ENCODE peak calls at places on chromosomes 13 and 19, in seven cellular contexts. I, H, T, Q, V, L and X are unnamed samples.

GRCh38 chr13:58712191-58712590 is 1080.6 kb downstream of the PCDH17 start:
- DNase-seq in H (no peak), T (no peak), I (no peak), V (no peak), Q (peak; percentile 0), L (peak; percentile 54), X (no peak)

GRCh38 chr19:50548191-50549058 is 19.8 kb downstream of the LRRC4B start:
- DNase-seq in T (no peak), I (no peak), Q (no peak), H (no peak), L (no peak), V (no peak), X (no peak)

GRCh38 chr13:20383058-20383457 is 142.6 kb downstream of the CRYL1 start:
- DNase-seq in H (no peak), I (no peak), T (no peak), L (no peak), Q (no peak), V (no peak), X (no peak)

GRCh38 chr13:41365636-41366035 is 54.6 kb downstream of the NAA16 start:
- DNase-seq in L (no peak), I (no peak), Q (no peak), V (no peak), T (no peak), H (no peak), X (no peak)

GRCh38 chr13:28258401-28258800 is 120.1 kb downstream of the PAN3 start:
- DNase-seq in V (no peak), I (no peak), L (no peak), Q (no peak), H (no peak), T (no peak), X (no peak)

GRCh38 chr19:58558623-58559274 is 338 bp upstream of the UBE2M start:
- DNase-seq in L (peak; percentile 100), T (peak; percentile 99), I (peak; percentile 80), Q (peak; percentile 100), H (peak; percentile 99), V (peak; percentile 97), X (peak; percentile 100)

GRCh38 chr19:5407356-5407755 is 47.9 kb upstream of the ZNRF4 start:
- DNase-seq in H (no peak), V (no peak), I (peak; percentile 65), T (no peak), L (no peak), Q (peak; percentile 61), X (no peak)

GRCh38 chr13:100128373-100128772 is 39.5 kb downstream of the PCCA start:
- DNase-seq in H (no peak), L (no peak), V (no peak), I (no peak), T (no peak), Q (peak; percentile 12), X (no peak)

GRCh38 chr19:56765107-56765506 is 75.4 kb downstream of the PEG3 start:
- DNase-seq in V (peak; percentile 26), T (no peak), Q (no peak), H (no peak), I (no peak), L (no peak), X (peak; percentile 88)

GRCh38 chr19:46126086-46126485 is 1.6 kb upstream of the IGFL3 start:
- DNase-seq in Q (no peak), V (no peak), H (no peak), T (no peak), I (no peak), L (no peak), X (no peak)

GRCh38 chr13:43473437-43473836 is 313.3 kb downstream of the ENOX1 start:
- DNase-seq in H (no peak), T (no peak), I (no peak), L (no peak), V (no peak), Q (no peak), X (no peak)

GRCh38 chr13:39588384-39588783 is 14.6 kb downstream of the LHFPL6 start:
- DNase-seq in Q (no peak), H (no peak), T (no peak), V (no peak), I (no peak), L (no peak), X (no peak)

GRCh38 chr19:17393914-17394313 is at the start of gene CCDC194:
- DNase-seq in H (no peak), V (no peak), L (no peak), I (no peak), T (no peak), Q (no peak), X (peak; percentile 58)

GRCh38 chr13:92967923-92968322 is 258.7 kb upstream of the GPC6 start:
- DNase-seq in V (no peak), I (no peak), T (no peak), H (no peak), L (no peak), Q (peak; percentile 1), X (no peak)

GRCh38 chr13:50208826-50209335 is 193.6 kb downstream of the KCNRG start:
- DNase-seq in L (peak; percentile 51), V (peak; percentile 77), I (peak; percentile 53), H (no peak), Q (peak; percentile 54), T (peak; percentile 60), X (peak; percentile 9)

DNA sequence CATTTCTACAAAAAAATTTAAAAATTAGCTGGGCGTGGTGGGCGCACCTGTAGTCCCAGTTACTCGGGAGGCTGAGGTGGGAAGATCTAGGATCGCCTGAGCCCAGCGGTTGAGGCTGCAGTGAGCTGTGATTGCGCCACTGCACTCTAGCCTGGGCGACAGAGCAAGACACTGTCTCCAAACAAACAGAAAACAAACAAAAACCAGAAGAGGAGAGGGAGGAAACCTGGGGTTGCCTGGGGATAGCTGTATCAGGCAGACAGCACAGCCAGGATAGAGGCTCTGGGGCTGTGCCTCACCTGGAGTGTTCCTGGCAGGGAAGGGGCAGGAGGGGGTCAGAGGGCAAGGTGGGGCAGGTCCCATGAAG is 2.6 kb upstream of the POLR2E start:
- DNase-seq in H (no peak), I (no peak), L (no peak), T (no peak), Q (peak; percentile 68), V (peak; percentile 82), X (no peak)
- H3K4me1 ChIP-seq in H (peaks cover 64% of the 10 kb centered on the region), I (peaks cover 38% of the 10 kb centered on the region), L (peaks cover 4% of the 10 kb centered on the region), T (peaks cover 73% of the 10 kb centered on the region), Q (peaks cover 49% of the 10 kb centered on the region), V (peaks cover 75% of the 10 kb centered on the region), X (peaks cover 23% of the 10 kb centered on the region)

GRCh38 chr19:1824252-1824622 is 12.2 kb upstream of the ATP8B3 start:
- DNase-seq in Q (no peak), I (no peak), V (no peak), T (no peak), H (no peak), L (no peak), X (no peak)

GRCh38 chr19:1827566-1828278 is 15.6 kb upstream of the ATP8B3 start:
- DNase-seq in Q (no peak), V (no peak), T (no peak), I (no peak), H (no peak), L (no peak), X (no peak)

GRCh38 chr19:1826557-1827521 is 14.8 kb upstream of the ATP8B3 start:
- DNase-seq in L (peak; percentile 69), H (no peak), T (no peak), I (peak; percentile 80), V (no peak), Q (peak; percentile 36), X (peak; percentile 84)

GRCh38 chr19:1823539-1824251 is 11.6 kb upstream of the ATP8B3 start:
- DNase-seq in T (no peak), I (no peak), H (no peak), Q (no peak), V (no peak), L (no peak), X (no peak)

DNA sequence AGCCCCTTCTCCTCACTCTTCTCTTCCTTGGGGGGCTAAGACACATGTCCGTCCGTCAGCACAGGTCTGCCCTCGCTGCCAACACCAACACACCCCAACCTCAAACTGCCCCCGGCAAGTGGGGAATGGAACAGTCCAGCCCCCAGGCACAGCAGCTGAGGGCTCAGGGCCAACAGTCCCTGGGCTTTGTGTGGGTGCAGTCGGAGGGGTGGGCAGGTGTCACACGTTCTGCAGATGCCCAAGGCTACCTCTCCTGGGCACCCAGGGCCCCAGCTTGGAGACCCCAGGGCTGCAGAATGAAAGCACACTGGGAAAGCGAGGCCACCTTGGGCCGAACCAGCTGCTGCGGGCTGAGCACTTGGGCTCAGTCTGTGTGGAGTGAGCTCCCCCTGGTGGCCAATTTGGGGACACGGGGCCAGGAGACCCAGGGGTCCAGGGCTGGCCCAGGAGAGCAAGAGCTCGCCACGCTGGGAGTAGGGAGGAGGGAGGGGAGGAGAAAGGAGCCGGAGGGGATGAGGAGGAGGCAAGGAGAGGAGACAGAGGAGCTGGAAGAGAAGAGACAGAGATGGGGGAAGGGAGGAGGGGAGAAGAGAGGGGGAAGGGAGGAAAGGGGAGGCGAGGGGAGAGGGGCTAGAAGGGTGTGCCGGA is 14.0 kb upstream of the ATP8B3 start:
- DNase-seq in L (peak; percentile 97), I (peak; percentile 86), T (no peak), H (peak; percentile 64), Q (peak; percentile 62), V (peak; percentile 70), X (peak; percentile 84)
- H3K4me3 ChIP-seq in L (no peak overlapping the region), I (peak overlapping the region; percentile 42), T (no peak overlapping the region), H (no peak overlapping the region), Q (no peak overlapping the region), V (no peak overlapping the region), X (no peak overlapping the region)

DNA sequence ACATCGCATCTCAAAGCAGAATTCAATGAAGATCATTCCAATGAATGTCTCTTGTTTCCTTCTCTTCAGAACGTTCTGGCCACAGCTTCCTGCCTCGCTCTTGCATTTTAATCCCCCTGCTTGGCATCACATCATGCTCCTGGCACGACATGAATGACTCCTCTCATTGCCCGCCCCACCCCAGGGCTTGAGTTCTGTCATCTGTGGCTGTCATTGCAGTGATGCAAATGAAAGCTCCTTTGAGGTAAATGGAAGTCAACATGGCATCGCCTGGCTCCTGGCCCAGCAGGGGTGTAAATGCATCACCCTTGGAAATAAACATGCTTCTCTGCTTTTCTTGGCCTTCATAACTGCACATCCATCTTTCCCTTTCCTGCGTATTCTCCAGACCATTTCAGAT is 48.6 kb downstream of the SCEL start:
- DNase-seq in V (no peak), H (no peak), I (no peak), Q (no peak), L (no peak), T (peak; percentile 72), X (no peak)
- TF ChIP-seq EP300 in V (no peak), H (no peak), I (no peak), Q (no peak), L (no peak), T (no peak), X (no peak)

GRCh38 chr13:47252627-47253026 is 355.8 kb upstream of the HTR2A start:
- DNase-seq in Q (no peak), I (no peak), V (no peak), L (no peak), T (no peak), H (no peak), X (no peak)

GRCh38 chr13:47250141-47250540 is 353.3 kb upstream of the HTR2A start:
- DNase-seq in Q (no peak), T (no peak), L (no peak), V (no peak), H (no peak), I (no peak), X (no peak)

GRCh38 chr13:47251771-47252170 is 354.9 kb upstream of the HTR2A start:
- DNase-seq in H (no peak), Q (no peak), T (no peak), I (no peak), V (no peak), L (no peak), X (no peak)

DNA sequence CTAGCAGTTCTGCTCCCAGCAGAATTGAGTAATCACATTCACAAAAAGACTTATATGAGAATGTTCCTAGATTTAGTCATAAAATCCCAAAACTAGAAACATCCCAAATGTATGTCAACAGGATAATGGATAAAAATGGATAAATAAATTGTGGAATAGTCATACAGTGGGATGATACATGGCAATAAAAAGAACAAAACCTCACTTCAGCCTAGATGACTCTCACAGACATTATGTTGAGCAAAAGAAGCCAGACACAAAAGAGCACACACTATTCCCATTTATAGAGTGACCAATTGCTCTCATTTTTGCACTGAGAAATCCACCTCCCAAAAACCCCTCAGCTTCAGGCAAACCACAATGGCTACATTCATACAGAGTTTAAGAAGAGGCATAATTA is 352.4 kb upstream of the HTR2A start:
- DNase-seq in V (no peak), I (no peak), Q (no peak), H (no peak), L (no peak), T (no peak), X (no peak)
- H3K4me1 ChIP-seq in V (no peaks in the 10 kb centered on the region), I (no peaks in the 10 kb centered on the region), Q (no peaks in the 10 kb centered on the region), H (no peaks in the 10 kb centered on the region), L (no peaks in the 10 kb centered on the region), T (peaks cover 4% of the 10 kb centered on the region), X (no peaks in the 10 kb centered on the region)